ENCODE peak calls at places on chromosomes 4 and X, in seven cellular contexts. D, J, N, W, L, E and U are unnamed samples. For H3K4me1, the result is how much of the 10 kb centered on the place peaks cover.

GRCh38 chr4:8533274-8533865 is 46.8 kb upstream of the GPR78 start:
- DNase-seq in D (no peak), J (no peak), N (no peak), W (peak), L (no peak), E (no peak), U (no peak)

GRCh38 chr4:113540859-113541258 is 220.7 kb downstream of the CAMK2D start:
- DNase-seq in D (no peak), J (no peak), N (no peak), W (no peak), L (no peak), E (no peak), U (no peak)

GRCh38 chrX:16714504-16714903 is 2.0 kb upstream of the CTPS2 start:
- DNase-seq in D (no peak), J (no peak), N (no peak), W (no peak), L (no peak), E (no peak), U (no peak)

GRCh38 chr4:77310931-77311330 is 153.9 kb downstream of the CCNG2 start:
- DNase-seq in D (no peak), J (no peak), N (no peak), W (no peak), L (no peak), E (no peak), U (no peak)

GRCh38 chrX:84168574-84168973 is 19.4 kb downstream of the RPS6KA6 start:
- DNase-seq in D (no peak), J (peak), N (no peak), W (no peak), L (no peak), E (no peak), U (no peak)

GRCh38 chr4:187127456-187127855 is 403.8 kb upstream of the FAT1 start:
- DNase-seq in D (no peak), J (no peak), N (no peak), W (no peak), L (no peak), E (no peak), U (no peak)

GRCh38 chr4:138707746-138708145 is 307.8 kb upstream of the NOCT start:
- DNase-seq in D (no peak), J (no peak), N (no peak), W (no peak), L (no peak), E (no peak), U (no peak)

GRCh38 chr4:86685401-86685800 is 91.3 kb downstream of the PTPN13 start:
- DNase-seq in D (no peak), J (peak), N (no peak), W (no peak), L (no peak), E (no peak), U (no peak)

GRCh38 chrX:85963736-85964135 is 83.6 kb downstream of the CHM start:
- DNase-seq in D (no peak), J (peak), N (no peak), W (no peak), L (no peak), E (no peak), U (no peak)

GRCh38 chrX:132750312-132751042 is 208.0 kb downstream of the HS6ST2 start:
- DNase-seq in D (no peak), J (no peak), N (no peak), W (no peak), L (no peak), E (no peak), U (no peak)

GRCh38 chr4:122739174-122739573 is 6.7 kb downstream of the BBS12 start:
- DNase-seq in D (no peak), J (no peak), N (no peak), W (no peak), L (no peak), E (no peak), U (no peak)

GRCh38 chr4:33061727-33062126 is 2341.6 kb downstream of the PCDH7 start:
- DNase-seq in D (no peak), J (no peak), N (no peak), W (no peak), L (no peak), E (no peak), U (no peak)

GRCh38 chrX:16882188-16882587 is 12.0 kb upstream of the RBBP7 start:
- DNase-seq in D (peak), J (peak), N (peak), W (peak), L (no peak), E (peak), U (peak)

GRCh38 chr4:48651869-48652447 is 128.1 kb downstream of the FRYL start:
- DNase-seq in D (no peak), J (no peak), N (no peak), W (no peak), L (no peak), E (no peak), U (no peak)

GRCh38 chrX:10175317-10175871 is 18.6 kb downstream of the CLCN4 start:
- DNase-seq in D (no peak), J (no peak), N (no peak), W (no peak), L (no peak), E (no peak), U (no peak)

GRCh38 chr4:70994387-70995099 is 1.1 kb downstream of the DCK start:
- DNase-seq in D (no peak), J (no peak), N (no peak), W (no peak), L (no peak), E (no peak), U (no peak)

GRCh38 chrX:119040432-119040831 is 32.4 kb upstream of the CT47C1 start:
- DNase-seq in D (no peak), J (no peak), N (no peak), W (no peak), L (no peak), E (no peak), U (no peak)

DNA sequence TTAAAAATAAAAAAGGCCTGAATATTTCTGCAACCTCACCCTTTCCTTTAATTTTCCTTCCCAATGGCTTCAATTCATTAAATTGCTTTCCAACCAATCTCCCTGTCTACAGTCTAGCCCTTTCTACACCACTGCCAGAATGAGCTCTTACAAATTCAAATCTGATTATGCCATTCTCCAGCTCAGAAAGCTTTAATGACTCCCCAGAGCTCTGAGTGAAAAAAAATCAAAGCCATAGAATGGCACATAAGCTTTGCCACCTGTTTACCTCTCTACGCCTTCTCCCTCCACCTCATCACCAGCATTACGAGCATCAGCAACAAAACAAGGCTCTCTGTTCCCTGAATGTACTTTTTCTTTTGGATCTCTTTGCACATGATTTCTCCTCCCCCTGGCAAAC is 515.8 kb downstream of the PCDH7 start:
- DNase-seq in D (no peak), J (no peak), N (no peak), W (no peak), L (no peak), E (no peak), U (no peak)
- H3K4me1 ChIP-seq in D (under half), J (under half), N (under half), W (under half), L (under half), E (under half), U (under half)

GRCh38 chr4:2817136-2817535 is 24.3 kb downstream of the SH3BP2 start:
- DNase-seq in D (no peak), J (no peak), N (no peak), W (no peak), L (no peak), E (no peak), U (no peak)
- H3K4me1 ChIP-seq in D (under half), J (under half), N (under half), W (under half), L (half or more), E (half or more), U (under half)

DNA sequence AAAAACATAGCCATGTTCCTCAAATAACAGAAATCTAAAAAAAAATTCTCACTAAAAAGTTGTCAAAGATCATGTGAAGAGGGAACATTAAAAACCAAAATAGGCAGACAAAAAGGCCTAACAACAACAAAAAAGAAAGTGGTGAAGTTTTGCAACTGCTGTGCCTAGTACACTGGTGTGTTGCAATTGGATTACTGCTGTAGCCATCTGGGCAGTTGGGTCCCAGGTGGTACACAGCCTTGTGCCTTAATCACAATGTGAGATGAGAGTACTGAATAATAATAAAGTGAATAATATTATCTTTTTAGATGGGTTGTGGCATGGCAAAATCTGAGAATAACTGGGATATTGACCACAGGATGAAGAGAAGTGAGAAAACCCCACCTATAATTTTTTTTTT is 12.0 kb downstream of the C4orf54 start:
- DNase-seq in D (no peak), J (no peak), N (no peak), W (no peak), L (no peak), E (no peak), U (no peak)
- H3K4me1 ChIP-seq in D (under half), J (under half), N (half or more), W (under half), L (under half), E (under half), U (under half)

GRCh38 chr4:143358419-143358818 is 21.7 kb downstream of the GAB1 start:
- DNase-seq in D (no peak), J (no peak), N (no peak), W (no peak), L (no peak), E (no peak), U (no peak)

GRCh38 chr4:143359794-143360193 is 23.1 kb downstream of the GAB1 start:
- DNase-seq in D (no peak), J (no peak), N (no peak), W (no peak), L (no peak), E (no peak), U (no peak)

GRCh38 chr4:143362392-143363046 is 25.8 kb downstream of the GAB1 start:
- DNase-seq in D (no peak), J (no peak), N (no peak), W (no peak), L (no peak), E (no peak), U (no peak)

GRCh38 chr4:143358923-143359694 is 22.4 kb downstream of the GAB1 start:
- DNase-seq in D (peak), J (peak), N (no peak), W (no peak), L (peak), E (peak), U (no peak)

GRCh38 chr4:143360838-143361237 is 24.2 kb downstream of the GAB1 start:
- DNase-seq in D (no peak), J (no peak), N (no peak), W (no peak), L (no peak), E (no peak), U (no peak)
- H3K4me1 ChIP-seq in D (under half), J (under half), N (under half), W (half or more), L (under half), E (half or more), U (under half)

DNA sequence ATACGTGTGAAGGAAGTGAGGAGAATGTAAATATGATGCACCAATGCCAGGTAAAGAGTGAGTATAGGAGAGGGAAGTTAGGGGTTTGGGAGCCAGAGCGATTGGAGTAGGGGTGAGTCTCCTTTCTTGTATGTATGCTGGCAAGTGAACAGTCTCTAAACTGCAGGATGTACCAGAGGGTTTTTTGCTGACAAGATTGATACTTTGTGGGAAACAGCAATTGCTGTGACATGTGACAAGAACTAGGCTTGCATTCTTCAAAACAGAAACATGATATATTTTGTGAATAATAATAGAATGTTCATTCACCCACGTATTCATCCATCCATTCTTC is 710 bp downstream of the CHIC1 start:
- DNase-seq in D (no peak), J (peak), N (no peak), W (no peak), L (no peak), E (no peak), U (no peak)
- H3K4me1 ChIP-seq in D (under half), J (under half), N (under half), W (under half), L (under half), E (under half), U (under half)